ENCODE peak calls at places on chromosomes 13 and 19, in seven cellular contexts. C is HCT116, J is breast epithelium, O is transverse colon, H is H1, S is sigmoid colon, N is stomach. M is an unnamed sample. For H3K36me3, the result is how much of the 10 kb centered on the place peaks cover.

GRCh38 chr19:57239982-57240310 is 486 bp upstream of the ZNF805 start:
- DNase-seq in S (no peak), H (no peak), O (no peak), N (no peak), C (no peak), J (no peak), M (peak)

GRCh38 chr13:112067121-112067741 is at the start of gene SOX1:
- DNase-seq in J (no peak), C (no peak), H (peak), O (no peak), S (no peak), N (no peak), M (peak)

GRCh38 chr13:19178901-19179593 is 2.6 kb downstream of the TUBA3C start:
- DNase-seq in J (no peak), N (peak), S (no peak), C (no peak), O (no peak), H (no peak), M (no peak)

GRCh38 chr19:43450545-43450997 is 14.8 kb downstream of the LYPD3 start:
- DNase-seq in O (no peak), S (no peak), N (no peak), J (no peak), C (no peak), H (no peak), M (no peak)

GRCh38 chr19:32316034-32316433 is 29.4 kb upstream of the ZNF507 start:
- DNase-seq in N (no peak), J (no peak), C (no peak), H (no peak), S (no peak), O (no peak), M (peak)

GRCh38 chr13:59464926-59465325 is 698.8 kb downstream of the DIAPH3 start:
- DNase-seq in H (no peak), J (no peak), O (no peak), S (no peak), C (no peak), N (no peak), M (no peak)

GRCh38 chr13:66344770-66345367 is 885.3 kb downstream of the PCDH9 start:
- DNase-seq in H (no peak), N (no peak), O (no peak), S (no peak), C (no peak), J (no peak), M (no peak)

GRCh38 chr19:18500376-18500775 is 21.5 kb downstream of the ELL start:
- DNase-seq in C (no peak), S (no peak), J (no peak), H (no peak), N (no peak), O (no peak), M (no peak)

GRCh38 chr13:42307461-42307860 is 35.5 kb downstream of the AKAP11 start:
- DNase-seq in O (no peak), C (no peak), J (no peak), H (no peak), N (no peak), S (no peak), M (no peak)

GRCh38 chr13:99086149-99086868 is 108.4 kb upstream of the DOCK9 start:
- DNase-seq in C (no peak), N (peak), H (peak), O (peak), J (no peak), S (peak), M (peak)

GRCh38 chr19:28596561-28597071 is 616.3 kb downstream of the UQCRFS1 start:
- DNase-seq in H (no peak), O (no peak), N (no peak), S (no peak), J (no peak), C (no peak), M (no peak)

GRCh38 chr19:53626941-53627340 is 4.9 kb upstream of the DPRX start:
- DNase-seq in O (no peak), H (no peak), J (no peak), C (no peak), N (no peak), S (no peak), M (no peak)

GRCh38 chr19:53624776-53625540 is 6.8 kb upstream of the DPRX start:
- DNase-seq in J (no peak), N (no peak), C (no peak), O (no peak), H (no peak), S (no peak), M (no peak)

DNA sequence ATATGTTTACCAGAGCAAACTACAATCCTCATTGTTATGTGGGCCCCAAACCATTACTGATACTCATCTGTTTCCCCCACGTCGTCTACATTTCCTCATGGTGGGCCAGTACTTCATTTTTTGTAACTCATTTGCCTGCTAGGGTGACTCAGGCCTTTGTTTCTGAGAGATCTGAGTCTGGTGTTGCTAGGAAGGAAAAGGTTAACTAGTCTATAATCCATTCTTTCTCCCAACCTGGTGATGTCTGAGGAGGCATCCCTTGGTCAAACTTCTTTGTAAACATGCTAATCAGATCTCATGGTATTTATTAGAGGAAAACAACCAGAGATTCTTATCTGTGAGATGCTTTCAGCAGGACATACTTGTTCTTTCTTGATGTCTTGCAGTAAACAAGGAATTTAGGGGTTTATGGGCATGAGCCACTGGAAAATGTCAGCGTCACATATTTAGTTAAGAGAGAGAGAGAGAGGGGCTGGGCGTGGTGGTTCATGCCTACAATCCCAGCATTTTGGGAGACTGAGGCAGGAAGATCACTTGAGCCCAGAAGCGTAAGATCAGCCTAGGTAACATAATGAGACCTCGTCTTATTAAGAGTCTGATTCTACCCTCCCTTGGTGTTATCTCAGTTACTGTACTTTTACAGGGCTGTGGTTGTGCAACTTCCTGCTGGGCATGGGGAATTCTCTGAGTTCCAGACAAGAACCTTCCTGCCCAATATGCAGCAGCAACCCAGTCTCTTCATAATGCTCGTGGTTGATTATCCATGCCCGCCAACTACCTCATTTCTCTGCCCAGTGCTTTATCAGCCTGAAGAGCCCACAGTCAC is 9.7 kb upstream of the DPRX start:
- DNase-seq in N (no peak), C (no peak), H (no peak), J (no peak), O (no peak), S (no peak), M (no peak)
- TF ChIP-seq POLR2AphosphoS5 in N (no peak), C (no peak), H (peak), J (no peak), O (no peak), S (no peak), M (no peak)

GRCh38 chr19:5663904-5664303 is 16.4 kb downstream of the MICOS13 start:
- DNase-seq in S (no peak), J (no peak), C (no peak), N (no peak), O (no peak), H (no peak), M (no peak)

GRCh38 chr19:5661483-5661882 is 18.8 kb downstream of the MICOS13 start:
- DNase-seq in O (no peak), H (no peak), S (no peak), N (no peak), J (no peak), C (no peak), M (no peak)

GRCh38 chr19:5666921-5667610 is 13.2 kb downstream of the MICOS13 start:
- DNase-seq in J (no peak), S (no peak), C (no peak), N (no peak), H (no peak), O (no peak), M (no peak)

GRCh38 chr19:5665781-5666513 is 14.4 kb downstream of the MICOS13 start:
- DNase-seq in H (no peak), N (no peak), O (no peak), J (no peak), C (no peak), S (no peak), M (peak)

DNA sequence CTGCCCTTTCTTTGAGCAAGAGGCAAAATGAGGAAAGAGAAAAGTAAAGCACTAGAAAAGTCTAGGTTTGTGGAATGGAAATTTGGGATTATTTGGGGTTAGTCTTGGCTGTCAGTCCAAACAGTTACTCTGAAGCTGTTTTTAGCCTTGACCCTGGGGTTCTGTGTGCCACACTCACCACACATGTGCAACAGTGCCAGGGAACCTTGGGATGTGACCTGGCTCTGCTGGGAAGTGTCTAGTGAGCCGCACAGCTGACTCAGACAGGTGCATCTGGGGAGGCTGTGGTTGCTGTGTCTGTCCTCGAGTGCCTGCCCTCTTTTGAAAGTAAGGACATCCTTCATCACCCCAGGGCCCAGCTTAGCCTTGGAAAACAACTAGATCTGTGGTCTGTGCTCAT is 15.8 kb downstream of the MICOS13 start:
- DNase-seq in N (no peak), C (no peak), O (no peak), J (no peak), S (no peak), H (no peak), M (no peak)
- H3K36me3 ChIP-seq in N (half or more), C (half or more), O (under half), J (under half), S (half or more), H (half or more), M (half or more)

GRCh38 chr13:39510296-39510695 is 92.7 kb downstream of the LHFPL6 start:
- DNase-seq in N (no peak), O (no peak), C (no peak), S (no peak), J (no peak), H (no peak), M (no peak)

GRCh38 chr13:39512687-39513086 is 90.3 kb downstream of the LHFPL6 start:
- DNase-seq in H (no peak), S (no peak), N (no peak), O (no peak), J (no peak), C (no peak), M (no peak)

GRCh38 chr13:39509616-39510015 is 93.4 kb downstream of the LHFPL6 start:
- DNase-seq in O (no peak), N (no peak), C (no peak), H (no peak), S (no peak), J (no peak), M (no peak)

GRCh38 chr13:39516140-39516539 is 86.9 kb downstream of the LHFPL6 start:
- DNase-seq in S (no peak), H (no peak), C (no peak), J (no peak), N (no peak), O (no peak), M (no peak)

DNA sequence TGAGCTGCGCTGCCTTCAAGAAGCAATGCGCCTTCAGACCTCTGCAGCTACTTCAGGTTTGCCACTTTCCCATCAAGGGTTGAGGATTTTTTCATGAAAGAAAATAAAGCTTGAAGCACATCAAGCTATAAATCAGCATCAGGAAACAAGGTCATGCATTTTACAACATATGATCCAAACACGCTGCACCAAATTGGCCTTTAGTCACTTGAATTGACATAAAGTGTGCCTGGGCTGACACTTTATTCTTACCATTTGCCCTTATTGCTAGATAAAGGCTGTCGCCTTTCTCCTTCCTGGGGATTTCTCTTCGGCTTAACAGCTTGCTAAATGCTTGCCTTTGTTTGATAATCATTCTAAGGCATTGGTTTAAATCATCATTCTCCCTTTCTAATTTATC is 87.8 kb downstream of the LHFPL6 start:
- DNase-seq in J (no peak), C (no peak), N (no peak), O (no peak), H (no peak), S (no peak), M (no peak)
- TF ChIP-seq POLR2AphosphoS5 in J (no peak), C (no peak), N (no peak), O (no peak), H (no peak), S (no peak), M (no peak)

DNA sequence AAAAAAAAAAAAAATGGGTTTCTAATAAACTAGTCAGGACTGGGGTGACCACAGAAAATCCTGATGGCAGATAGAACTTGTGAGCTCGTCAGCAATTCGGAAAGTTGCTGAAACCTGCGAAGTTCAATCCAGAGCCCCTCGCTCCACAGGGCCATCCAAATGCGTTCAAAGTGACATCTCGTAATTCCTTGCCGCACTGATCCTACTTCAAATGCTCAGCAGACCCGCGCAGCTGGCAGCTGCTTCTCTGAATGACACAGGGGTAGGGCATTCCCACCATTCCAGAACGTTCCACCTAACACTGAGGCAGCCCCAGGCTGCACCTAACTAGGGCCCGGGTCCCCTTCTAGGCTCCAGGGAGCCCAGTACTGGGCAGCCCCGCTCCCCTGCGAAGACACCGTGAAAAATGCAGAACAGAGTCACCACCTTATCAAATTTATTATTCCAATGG is 4.8 kb upstream of the DAPK3 start:
- DNase-seq in S (no peak), N (no peak), H (peak), C (no peak), O (no peak), J (no peak), M (peak)
- H3K36me3 ChIP-seq in S (half or more), N (half or more), H (half or more), C (half or more), O (under half), J (under half), M (under half)

GRCh38 chr19:1409204-1410005 is 2.0 kb downstream of the DAZAP1 start:
- DNase-seq in C (no peak), S (no peak), H (no peak), J (no peak), O (no peak), N (no peak), M (no peak)

GRCh38 chr19:1408300-1409203 is 1.2 kb downstream of the DAZAP1 start:
- DNase-seq in C (no peak), N (peak), H (no peak), O (peak), J (no peak), S (peak), M (peak)

GRCh38 chr19:1406496-1406817 is 929 bp upstream of the DAZAP1 start:
- DNase-seq in O (peak), C (no peak), H (no peak), S (no peak), J (no peak), N (no peak), M (peak)

GRCh38 chr19:1407662-1408299 is 395 bp downstream of the DAZAP1 start:
- DNase-seq in S (peak), H (no peak), N (no peak), C (no peak), O (peak), J (no peak), M (no peak)

GRCh38 chr19:1406818-1407661 is at the start of gene DAZAP1:
- DNase-seq in O (peak), N (peak), J (peak), C (peak), H (peak), S (peak), M (peak)
- TF ChIP-seq POLR2AphosphoS5 in O (peak), N (peak), J (peak), C (peak), H (no peak), S (peak), M (peak)

GRCh38 chr19:15249560-15249874 is 17.3 kb upstream of the EPHX3 start:
- DNase-seq in S (no peak), N (no peak), C (no peak), O (no peak), H (no peak), J (no peak), M (no peak)

GRCh38 chr19:15246198-15246481 is 13.9 kb upstream of the EPHX3 start:
- DNase-seq in C (no peak), S (no peak), H (no peak), N (no peak), J (no peak), O (no peak), M (no peak)

GRCh38 chr19:15248648-15249559 is 16.7 kb upstream of the EPHX3 start:
- DNase-seq in S (peak), N (peak), O (peak), C (no peak), J (no peak), H (no peak), M (no peak)

GRCh38 chr19:15247107-15248014 is 15.1 kb upstream of the EPHX3 start:
- DNase-seq in O (no peak), S (no peak), C (no peak), H (no peak), J (no peak), N (no peak), M (no peak)

DNA sequence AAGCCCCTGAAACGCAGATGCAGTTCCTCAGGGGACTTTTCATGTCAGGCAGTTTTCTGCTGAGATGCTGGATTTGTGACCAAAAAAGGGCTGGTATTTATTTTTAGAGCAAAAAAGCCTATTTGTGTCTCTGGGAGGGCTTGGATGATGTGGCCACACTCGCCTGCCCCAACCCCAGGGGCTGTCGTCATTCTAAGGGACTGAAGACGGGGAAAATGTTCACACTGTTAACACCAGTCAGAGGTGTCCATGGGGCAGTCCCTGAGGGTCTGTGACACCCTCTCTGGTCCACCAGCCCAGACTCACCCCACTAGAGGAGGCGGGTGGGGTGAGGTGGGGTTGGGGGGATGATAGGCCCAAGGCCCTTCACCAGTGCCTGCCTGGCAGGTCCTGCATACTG is 15.9 kb upstream of the EPHX3 start:
- DNase-seq in O (no peak), C (no peak), N (no peak), S (no peak), H (no peak), J (no peak), M (no peak)
- H3K36me3 ChIP-seq in O (under half), C (under half), N (under half), S (under half), H (under half), J (under half), M (under half)

DNA sequence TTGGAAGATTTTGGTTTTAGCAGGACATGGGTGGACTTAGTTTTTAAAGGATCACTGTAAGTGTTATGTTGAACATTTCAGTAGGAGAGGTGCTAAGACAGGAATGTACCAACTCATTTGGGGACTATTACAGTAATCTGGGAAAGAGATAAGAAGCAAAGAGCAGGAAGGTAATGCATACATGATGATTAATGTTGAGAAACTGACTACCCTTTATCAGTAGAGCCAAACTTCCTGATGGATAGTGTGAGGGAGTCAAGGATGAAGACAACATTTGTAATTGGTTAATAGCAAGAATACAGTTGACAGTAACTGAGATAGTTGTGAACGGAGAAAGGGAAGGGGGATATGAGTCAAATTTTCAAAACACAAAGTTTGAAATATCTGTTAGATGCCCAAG is 421.9 kb upstream of the PRR20A start:
- DNase-seq in C (no peak), H (no peak), J (no peak), O (no peak), N (no peak), S (no peak), M (no peak)
- TF ChIP-seq POLR2AphosphoS5 in C (no peak), H (no peak), J (no peak), O (no peak), N (no peak), S (no peak), M (no peak)

DNA sequence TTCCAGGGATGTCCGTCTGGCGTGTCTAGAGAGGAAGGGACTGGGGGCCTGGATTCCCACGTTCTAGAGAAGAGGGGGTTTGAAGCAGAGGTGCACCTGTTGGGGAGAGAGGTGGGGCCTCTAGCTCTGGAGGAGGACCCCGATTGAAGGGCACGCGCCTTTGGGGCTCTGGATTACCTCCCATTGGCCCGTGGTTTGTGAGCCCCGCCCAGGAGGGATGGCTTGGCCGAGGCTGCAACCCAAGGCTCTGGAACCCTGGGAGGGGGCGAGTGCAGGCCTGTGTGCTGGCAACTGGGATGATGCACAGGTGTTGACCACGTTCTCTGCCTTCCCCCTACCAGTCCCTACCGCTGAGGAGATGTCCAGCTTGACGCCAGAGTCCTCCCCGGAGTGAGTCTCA is 20.2 kb downstream of the TMEM150B start:
- DNase-seq in H (peak), C (no peak), O (no peak), N (no peak), S (no peak), J (no peak), M (peak)
- H3K36me3 ChIP-seq in H (half or more), C (under half), O (under half), N (under half), S (under half), J (under half), M (under half)

M was measured in GM23338.